ENCODE peak calls at places on chromosome 20, in four cellular contexts. L, D, B and A are unnamed samples.

GRCh38 chr20:1295276-1295930 is 29.3 kb downstream of the SNPH start:
- DNase-seq in D (no peak), L (no peak), B (no peak), A (no peak)

GRCh38 chr20:57109151-57109953 is 157.1 kb downstream of the BMP7 start:
- DNase-seq in B (peak), D (no peak), L (no peak), A (no peak)

GRCh38 chr20:29302979-29303644 is 1954.4 kb upstream of the DEFB115 start:
- DNase-seq in L (no peak), B (no peak), D (no peak), A (no peak)

GRCh38 chr20:29408034-29408695 is 1849.3 kb upstream of the DEFB115 start:
- DNase-seq in B (no peak), D (no peak), L (no peak), A (no peak)

GRCh38 chr20:57867181-57867803 is 157.5 kb upstream of the PMEPA1 start:
- DNase-seq in D (no peak), L (no peak), B (no peak), A (no peak)

GRCh38 chr20:37627060-37627766 is 66.6 kb upstream of the CTNNBL1 start:
- DNase-seq in D (no peak), B (peak), L (peak), A (peak)

GRCh38 chr20:13119583-13119982 is 101.5 kb upstream of the ISM1 start:
- DNase-seq in L (peak), B (peak), D (no peak), A (peak)

GRCh38 chr20:58599966-58600365 is 51.1 kb upstream of the STX16 start:
- DNase-seq in B (no peak), L (no peak), D (no peak), A (no peak)

GRCh38 chr20:23515250-23515939 is 24.5 kb downstream of the CST8 start:
- DNase-seq in B (no peak), D (no peak), L (no peak), A (no peak)

GRCh38 chr20:49699200-49699992 is 14.3 kb downstream of the B4GALT5 start:
- DNase-seq in L (no peak), D (no peak), B (no peak), A (no peak)

GRCh38 chr20:46967647-46968046 is 73.0 kb downstream of the EYA2 start:
- DNase-seq in L (no peak), B (peak), D (no peak), A (no peak)

GRCh38 chr20:43961116-43961515 is 46.5 kb downstream of the TOX2 start:
- DNase-seq in L (no peak), D (no peak), B (no peak), A (no peak)

GRCh38 chr20:44211177-44212039 is 837 bp upstream of the OSER1 start:
- DNase-seq in L (no peak), B (no peak), D (no peak), A (no peak)

GRCh38 chr20:11011653-11012052 is 337.9 kb upstream of the JAG1 start:
- DNase-seq in D (no peak), B (no peak), L (no peak), A (no peak)

GRCh38 chr20:50680106-50680960 is 11.0 kb downstream of the RIPOR3 start:
- DNase-seq in D (no peak), L (no peak), B (peak), A (no peak)

GRCh38 chr20:1897486-1897885 is 2.3 kb downstream of the SIRPA start:
- DNase-seq in B (no peak), D (no peak), L (no peak), A (no peak)

GRCh38 chr20:48600470-48600945 is 227.3 kb downstream of the PREX1 start:
- DNase-seq in L (no peak), B (no peak), D (no peak), A (no peak)

GRCh38 chr20:62886709-62887058 is 25.1 kb upstream of the TCFL5 start:
- DNase-seq in B (no peak), D (no peak), L (no peak), A (no peak)
- TF ChIP-seq TARDBP in B (no peak), D (no peak), L (no peak), A (no peak)

DNA sequence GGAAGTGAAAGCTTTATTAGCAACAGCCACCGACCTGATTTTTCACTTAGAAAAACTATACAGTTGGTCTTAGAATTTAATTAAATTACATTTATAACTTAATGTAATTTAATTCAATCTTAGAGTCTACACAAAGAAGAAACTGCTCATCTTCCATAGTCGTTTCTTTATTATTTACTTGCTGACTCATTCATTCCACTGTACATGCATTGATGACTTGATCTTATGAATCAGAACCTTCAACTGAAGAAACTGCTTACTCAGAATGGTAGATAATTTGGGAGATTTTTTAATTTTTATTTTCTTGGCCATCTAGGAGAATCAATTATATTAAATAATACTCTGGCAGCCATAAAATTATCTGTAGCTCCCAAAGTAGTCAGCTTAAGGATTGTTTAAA is 1021.6 kb upstream of the FLRT3 start:
- DNase-seq in D (no peak), L (no peak), B (no peak), A (no peak)
- TF ChIP-seq TARDBP in D (no peak), L (no peak), B (no peak), A (no peak)

DNA sequence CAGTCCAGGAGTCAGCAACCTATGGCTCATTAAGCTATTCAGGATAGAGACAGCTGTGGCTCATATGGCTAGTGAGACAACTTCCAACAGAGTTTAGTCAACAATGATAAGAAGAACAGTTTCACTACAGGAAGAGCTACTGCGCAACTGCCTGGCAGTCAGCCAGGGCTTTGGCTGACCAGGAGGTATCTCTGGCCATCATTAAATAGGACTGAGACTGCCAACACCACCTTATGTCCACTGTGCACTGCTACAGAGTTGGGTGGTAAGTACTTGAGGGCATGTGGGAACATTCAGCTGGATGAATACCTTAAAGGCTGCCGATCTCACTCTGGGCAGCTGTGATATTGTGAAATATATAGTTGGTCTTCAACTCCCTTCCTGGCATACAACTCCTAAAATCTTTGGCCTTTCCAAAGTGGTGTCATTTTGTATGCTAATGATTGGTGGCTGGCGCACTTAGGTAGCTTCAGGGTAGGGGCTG is 52.2 kb upstream of the FAM83C start:
- DNase-seq in B (peak), D (no peak), L (no peak), A (peak)
- TF ChIP-seq TARDBP in B (peak), D (no peak), L (no peak), A (no peak)

GRCh38 chr20:8394308-8394945 is 262.4 kb downstream of the PLCB1 start:
- DNase-seq in L (no peak), B (no peak), D (peak), A (no peak)
- TF ChIP-seq TARDBP in L (no peak), B (no peak), D (no peak), A (no peak)

GRCh38 chr20:20233041-20233514 is 134.8 kb upstream of the INSM1 start:
- DNase-seq in D (no peak), L (no peak), B (no peak), A (peak)
- TF ChIP-seq TARDBP in D (no peak), L (no peak), B (no peak), A (no peak)